ENCODE peak calls at places on chromosomes 13 and 19, in six cellular contexts. A, B, C, J, Y and S are unnamed samples. For H3K9me3, the result is how much of the 10 kb centered on the place peaks cover.

GRCh38 chr19:30528919-30529318 is 156.7 kb downstream of the ZNF536 start:
- DNase-seq in A (no peak), B (no peak), C (no peak), J (no peak), Y (no peak), S (no peak)

GRCh38 chr19:42292963-42293362 is 9.0 kb upstream of the PRR19 start:
- DNase-seq in A (no peak), B (no peak), C (no peak), J (no peak), Y (no peak), S (no peak)

GRCh38 chr13:65971541-65971940 is 1258.6 kb downstream of the PCDH9 start:
- DNase-seq in A (no peak), B (no peak), C (no peak), J (no peak), Y (no peak), S (no peak)

GRCh38 chr19:39996218-39996810 is 546 bp upstream of the ZNF546 start:
- DNase-seq in A (peak), B (peak), C (peak), J (peak), Y (no peak), S (peak)

GRCh38 chr13:89688908-89689307 is 1658.6 kb upstream of the MIR17HG start:
- DNase-seq in A (no peak), B (peak), C (no peak), J (no peak), Y (no peak), S (no peak)

GRCh38 chr19:35034005-35034502 is 3.8 kb downstream of the SCN1B start:
- DNase-seq in A (no peak), B (no peak), C (no peak), J (peak), Y (no peak), S (no peak)

GRCh38 chr13:23608704-23609413 is 38.6 kb downstream of the TNFRSF19 start:
- DNase-seq in A (no peak), B (peak), C (no peak), J (no peak), Y (no peak), S (no peak)

GRCh38 chr19:37074819-37075362 is 3.3 kb upstream of the ZNF420 start:
- DNase-seq in A (no peak), B (no peak), C (no peak), J (no peak), Y (no peak), S (no peak)

GRCh38 chr19:2648528-2648937 is 54.0 kb downstream of the GNG7 start:
- DNase-seq in A (peak), B (peak), C (peak), J (peak), Y (peak), S (peak)

GRCh38 chr19:49335071-49335783 is at the start of gene CD37:
- DNase-seq in A (no peak), B (no peak), C (no peak), J (peak), Y (peak), S (no peak)

GRCh38 chr13:73765651-73766384 is 368.4 kb downstream of the KLF12 start:
- DNase-seq in A (no peak), B (peak), C (no peak), J (no peak), Y (peak), S (no peak)

GRCh38 chr19:5914946-5915781 is 1.1 kb downstream of the CAPS start:
- DNase-seq in A (peak), B (no peak), C (no peak), J (no peak), Y (no peak), S (no peak)

GRCh38 chr13:24700539-24700938 is 20.3 kb downstream of the ATP12A start:
- DNase-seq in A (no peak), B (no peak), C (no peak), J (no peak), Y (no peak), S (no peak)

GRCh38 chr19:46591254-46591653 is 9.9 kb upstream of the CALM3 start:
- DNase-seq in A (no peak), B (no peak), C (no peak), J (no peak), Y (no peak), S (no peak)

GRCh38 chr13:59673301-59673700 is 490.4 kb downstream of the DIAPH3 start:
- DNase-seq in A (no peak), B (no peak), C (no peak), J (no peak), Y (no peak), S (peak)

GRCh38 chr19:55287361-55288079 is 3.7 kb downstream of the BRSK1 start:
- DNase-seq in A (no peak), B (no peak), C (no peak), J (no peak), Y (no peak), S (no peak)

GRCh38 chr19:58089846-58090245 is 8.2 kb downstream of the ZSCAN18 start:
- DNase-seq in A (no peak), B (no peak), C (no peak), J (peak), Y (no peak), S (no peak)

GRCh38 chr13:28459911-28460310 is 35.0 kb downstream of the FLT1 start:
- DNase-seq in A (no peak), B (no peak), C (no peak), J (no peak), Y (no peak), S (no peak)

GRCh38 chr13:84946144-84946543 is 853.1 kb downstream of the SLITRK6 start:
- DNase-seq in A (no peak), B (no peak), C (no peak), J (no peak), Y (no peak), S (no peak)

GRCh38 chr13:27264181-27264580 is 6.4 kb upstream of the RASL11A start:
- DNase-seq in A (no peak), B (no peak), C (peak), J (peak), Y (no peak), S (no peak)

GRCh38 chr13:31885994-31886393 is 145.6 kb upstream of the FRY start:
- DNase-seq in A (no peak), B (peak), C (no peak), J (no peak), Y (no peak), S (no peak)

GRCh38 chr19:54792814-54793213 is 10.6 kb upstream of the KIR2DL4 start:
- DNase-seq in A (no peak), B (no peak), C (no peak), J (no peak), Y (no peak), S (no peak)

GRCh38 chr19:28882818-28883217 is 330.1 kb downstream of the UQCRFS1 start:
- DNase-seq in A (no peak), B (no peak), C (no peak), J (no peak), Y (no peak), S (no peak)

GRCh38 chr19:9865732-9866627 is 30.9 kb downstream of the PIN1 start:
- DNase-seq in A (no peak), B (no peak), C (no peak), J (no peak), Y (peak), S (no peak)

GRCh38 chr13:91166714-91167511 is 180.6 kb upstream of the MIR17HG start:
- DNase-seq in A (no peak), B (no peak), C (no peak), J (no peak), Y (no peak), S (no peak)

GRCh38 chr13:79767126-79767525 is 286.2 kb downstream of the NDFIP2 start:
- DNase-seq in A (peak), B (no peak), C (no peak), J (no peak), Y (no peak), S (peak)

GRCh38 chr19:33561261-33561660 is 39.7 kb upstream of the PEPD start:
- DNase-seq in A (no peak), B (no peak), C (no peak), J (no peak), Y (no peak), S (no peak)

GRCh38 chr19:47542030-47542475 is 27.2 kb upstream of the NAPA start:
- DNase-seq in A (no peak), B (peak), C (no peak), J (peak), Y (no peak), S (peak)

GRCh38 chr19:39497850-39498261 is 891 bp upstream of the DLL3 start:
- DNase-seq in A (peak), B (no peak), C (no peak), J (peak), Y (no peak), S (no peak)

GRCh38 chr13:25659091-25659502 is 287.3 kb downstream of the ATP8A2 start:
- DNase-seq in A (peak), B (no peak), C (no peak), J (no peak), Y (no peak), S (no peak)

GRCh38 chr19:53908106-53908932 is 759 bp upstream of the CACNG7 start:
- DNase-seq in A (peak), B (no peak), C (peak), J (peak), Y (no peak), S (no peak)

GRCh38 chr19:3982701-3983541 is 2.3 kb downstream of the EEF2 start:
- DNase-seq in A (peak), B (peak), C (no peak), J (peak), Y (no peak), S (peak)

DNA sequence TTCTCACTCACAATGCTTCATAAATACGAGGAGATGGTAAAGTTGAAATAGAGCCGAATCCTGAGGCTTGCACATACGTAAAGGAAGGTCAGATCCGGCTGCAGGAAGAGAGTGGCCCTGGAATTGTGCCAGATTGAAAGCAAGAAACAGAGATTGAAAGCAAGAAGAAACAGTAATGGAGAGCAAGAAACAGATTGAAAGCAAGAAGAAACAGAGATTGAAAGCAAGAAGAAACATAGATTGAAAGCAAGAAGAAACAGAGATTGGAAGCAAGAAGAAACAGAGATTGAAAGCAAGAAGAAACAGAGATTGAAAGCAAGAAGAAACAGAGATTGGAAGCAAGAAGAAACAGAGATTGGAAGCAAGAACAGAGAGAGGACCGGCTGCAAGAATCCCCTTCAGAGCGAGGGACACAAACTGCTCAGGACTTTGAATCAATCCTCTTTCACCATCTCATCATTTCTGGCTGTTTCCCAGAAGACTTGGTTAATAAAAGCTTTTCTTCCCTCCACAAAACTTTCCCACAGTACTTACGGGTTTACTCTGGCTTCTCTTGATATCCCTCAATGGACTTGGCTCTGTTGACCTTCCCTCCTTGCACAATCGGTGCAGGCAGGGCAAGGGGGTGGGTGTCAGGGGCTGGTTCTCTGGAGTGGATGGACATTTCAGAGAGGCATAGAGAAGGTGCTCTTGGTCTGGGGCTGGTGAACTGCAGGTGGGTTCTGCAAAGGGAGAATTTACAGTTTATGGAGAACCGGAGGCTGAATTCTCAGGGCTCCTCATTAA is 25.5 kb downstream of the OR7A5 start:
- DNase-seq in A (no peak), B (peak), C (no peak), J (no peak), Y (no peak), S (no peak)
- H3K9me3 ChIP-seq in A (under half), B (under half), C (under half), J (under half), Y (under half), S (under half)

GRCh38 chr13:39776439-39776838 is 121.0 kb downstream of the COG6 start:
- DNase-seq in A (peak), B (no peak), C (peak), J (peak), Y (no peak), S (no peak)
- H3K27ac ChIP-seq in A (peak), B (no peak), C (no peak), J (peak), Y (no peak), S (peak)

DNA sequence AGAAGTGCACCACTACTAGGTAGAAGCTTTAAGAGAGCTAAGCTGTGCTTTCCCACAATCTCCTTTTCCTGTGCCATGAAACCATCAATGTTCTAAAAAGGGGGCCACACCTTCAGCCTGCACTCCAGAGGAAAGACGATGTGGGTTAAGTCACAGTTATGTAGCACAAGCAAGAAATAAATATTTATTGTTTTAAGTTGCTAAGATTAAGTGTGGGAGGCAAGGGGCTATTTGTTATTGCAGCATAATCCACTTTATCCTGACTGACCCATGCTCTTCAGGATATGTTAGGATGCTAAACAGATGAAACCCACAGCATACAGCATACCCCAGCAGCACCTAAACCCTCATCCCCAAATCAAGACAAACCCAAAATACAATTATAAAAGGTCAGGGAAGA is 64.7 kb downstream of the MBD3L2B start:
- DNase-seq in A (no peak), B (no peak), C (no peak), J (no peak), Y (no peak), S (no peak)
- H3K9me3 ChIP-seq in A (under half), B (under half), C (under half), J (under half), Y (under half), S (under half)

DNA sequence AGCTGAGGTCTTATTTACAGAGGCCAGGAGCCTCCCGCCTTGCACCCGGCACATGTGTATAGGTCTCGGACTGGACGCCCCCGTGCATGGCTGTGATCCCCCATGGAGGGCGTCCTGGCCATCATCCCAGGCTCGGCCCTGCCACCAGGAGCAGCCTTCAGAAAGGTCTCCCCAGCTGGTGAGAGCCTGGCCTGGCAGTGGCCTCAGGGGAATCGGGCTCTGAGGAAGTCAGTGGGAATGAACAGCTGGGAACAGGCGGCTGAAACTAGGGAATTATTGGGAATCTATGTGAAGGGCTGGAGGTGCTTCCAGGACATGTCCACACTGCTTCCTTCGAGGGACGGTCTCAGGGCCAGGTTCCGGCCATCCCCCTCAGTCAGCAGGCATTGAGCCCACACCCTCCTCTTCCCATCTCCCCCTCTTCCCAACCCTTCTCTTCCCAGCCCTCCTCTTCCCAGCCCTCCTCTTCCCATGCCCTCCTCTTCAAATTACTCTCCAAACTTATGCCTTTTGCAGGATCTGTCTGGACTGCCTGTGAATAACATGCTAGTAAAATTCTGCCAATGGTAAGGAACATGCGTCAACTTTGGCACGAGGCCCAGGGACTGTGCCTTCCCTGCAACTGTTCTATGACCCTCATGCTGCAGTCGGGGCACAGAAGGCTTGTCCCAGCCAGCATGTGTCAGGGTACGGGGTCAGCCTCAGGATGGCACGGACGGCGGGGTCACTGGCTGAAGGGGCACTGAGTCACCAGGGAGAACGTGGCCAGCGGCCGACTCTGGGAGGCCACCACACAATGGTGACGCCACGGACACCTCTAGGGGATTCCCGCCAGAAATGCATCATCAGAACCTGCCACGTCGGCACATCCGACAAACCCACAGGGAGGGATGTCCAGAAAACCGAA is 24.2 kb upstream of the C13orf46 start:
- DNase-seq in A (peak), B (peak), C (peak), J (peak), Y (no peak), S (peak)
- H3K27ac ChIP-seq in A (peak), B (peak), C (peak), J (peak), Y (no peak), S (no peak)

GRCh38 chr19:16369306-16369663 is 44.7 kb downstream of the KLF2 start:
- DNase-seq in A (no peak), B (no peak), C (no peak), J (peak), Y (no peak), S (no peak)
- H3K9me3 ChIP-seq in A (under half), B (under half), C (under half), J (under half), Y (under half), S (under half)

GRCh38 chr19:7989071-7989575 is 16.3 kb downstream of the ELAVL1 start:
- DNase-seq in A (peak), B (no peak), C (no peak), J (peak), Y (no peak), S (peak)
- H3K27ac ChIP-seq in A (peak), B (no peak), C (no peak), J (no peak), Y (no peak), S (peak)